ENCODE peak calls at places on chromosomes 6 and 20, in nine cellular contexts. O is sigmoid colon, G is prostate gland, U is suprapubic skin, N is transverse colon, C is endothelial cell of umbilical vein, E is spleen, X is upper lobe of left lung, Q is HepG2. I is an unnamed sample.
A peak's percentile ranks its signal among the peaks of the same experiment; 100 is the strongest.

GRCh38 chr6:24574809-24575208 is 71.2 kb downstream of the KIAA0319 start:
- DNase-seq in Q (no peak), E (no peak), G (no peak), O (no peak), U (no peak), N (no peak), X (no peak), C (no peak), I (no peak)

GRCh38 chr20:17617212-17617867 is 47.5 kb downstream of the DSTN start:
- DNase-seq in U (no peak), Q (peak; percentile 42), O (peak; percentile 87), N (peak; percentile 49), X (no peak), G (peak; percentile 73), E (peak; percentile 81), C (peak; percentile 24), I (no peak)

GRCh38 chr20:25540273-25540672 is 45.1 kb downstream of the NINL start:
- DNase-seq in G (no peak), C (no peak), X (no peak), Q (no peak), E (no peak), O (no peak), U (no peak), N (no peak), I (no peak)

GRCh38 chr6:113437571-113437970 is 419.6 kb upstream of the MARCKS start:
- DNase-seq in Q (no peak), N (no peak), C (no peak), X (no peak), G (no peak), U (no peak), O (no peak), E (no peak), I (no peak)

GRCh38 chr20:9348746-9349145 is 165.6 kb upstream of the LAMP5 start:
- DNase-seq in O (no peak), X (no peak), U (no peak), N (no peak), E (no peak), Q (peak; percentile 21), C (peak; percentile 48), G (no peak), I (no peak)

GRCh38 chr6:89385156-89385667 is 26.9 kb downstream of the RRAGD start:
- DNase-seq in E (no peak), N (no peak), C (peak; percentile 18), X (no peak), U (no peak), Q (no peak), G (peak; percentile 71), O (peak; percentile 77), I (no peak)

GRCh38 chr20:51695574-51696303 is 72.5 kb downstream of the ATP9A start:
- DNase-seq in C (peak; percentile 96), U (no peak), G (peak; percentile 39), E (no peak), Q (peak; percentile 33), X (no peak), N (no peak), O (no peak), I (no peak)

GRCh38 chr20:57712851-57713504 is 3.2 kb upstream of the PMEPA1 start:
- DNase-seq in E (no peak), Q (no peak), X (no peak), N (no peak), U (no peak), O (no peak), G (no peak), C (no peak), I (no peak)

GRCh38 chr6:169263836-169264608 is 10.4 kb upstream of the THBS2 start:
- DNase-seq in X (no peak), C (no peak), O (peak; percentile 88), G (peak; percentile 27), Q (no peak), N (peak; percentile 25), E (peak; percentile 66), U (no peak), I (no peak)

GRCh38 chr6:108200631-108201030 is 34.8 kb downstream of the NR2E1 start:
- DNase-seq in E (no peak), O (no peak), U (no peak), G (no peak), Q (peak; percentile 72), X (no peak), C (no peak), N (no peak), I (no peak)

GRCh38 chr20:51487076-51487475 is 55.4 kb downstream of the NFATC2 start:
- DNase-seq in E (peak; percentile 34), O (no peak), N (no peak), Q (no peak), G (no peak), X (no peak), C (no peak), U (no peak), I (no peak)

GRCh38 chr6:127554435-127555006 is 22.5 kb upstream of the C6orf58 start:
- DNase-seq in O (no peak), X (no peak), G (no peak), Q (peak; percentile 46), U (no peak), C (peak; percentile 27), N (no peak), E (no peak), I (no peak)

GRCh38 chr6:24883618-24884017 is 52.1 kb downstream of the RIPOR2 start:
- DNase-seq in N (no peak), X (no peak), C (no peak), O (no peak), U (no peak), G (no peak), Q (no peak), E (no peak), I (no peak)

GRCh38 chr20:10492065-10492464 is 57.0 kb downstream of the SLX4IP start:
- DNase-seq in G (no peak), C (no peak), Q (no peak), O (no peak), E (no peak), U (no peak), N (no peak), X (no peak), I (no peak)

GRCh38 chr20:44065401-44066340 is 121.3 kb downstream of the JPH2 start:
- DNase-seq in X (peak; percentile 72), G (no peak), U (peak; percentile 47), O (no peak), C (no peak), E (peak; percentile 71), N (no peak), Q (no peak), I (peak; percentile 58)
- TF ChIP-seq POLR2AphosphoS5 in X (no peak), G (no peak), U (no peak), O (no peak), C (no peak), E (no peak), N (no peak), Q (no peak), I (no peak)

DNA sequence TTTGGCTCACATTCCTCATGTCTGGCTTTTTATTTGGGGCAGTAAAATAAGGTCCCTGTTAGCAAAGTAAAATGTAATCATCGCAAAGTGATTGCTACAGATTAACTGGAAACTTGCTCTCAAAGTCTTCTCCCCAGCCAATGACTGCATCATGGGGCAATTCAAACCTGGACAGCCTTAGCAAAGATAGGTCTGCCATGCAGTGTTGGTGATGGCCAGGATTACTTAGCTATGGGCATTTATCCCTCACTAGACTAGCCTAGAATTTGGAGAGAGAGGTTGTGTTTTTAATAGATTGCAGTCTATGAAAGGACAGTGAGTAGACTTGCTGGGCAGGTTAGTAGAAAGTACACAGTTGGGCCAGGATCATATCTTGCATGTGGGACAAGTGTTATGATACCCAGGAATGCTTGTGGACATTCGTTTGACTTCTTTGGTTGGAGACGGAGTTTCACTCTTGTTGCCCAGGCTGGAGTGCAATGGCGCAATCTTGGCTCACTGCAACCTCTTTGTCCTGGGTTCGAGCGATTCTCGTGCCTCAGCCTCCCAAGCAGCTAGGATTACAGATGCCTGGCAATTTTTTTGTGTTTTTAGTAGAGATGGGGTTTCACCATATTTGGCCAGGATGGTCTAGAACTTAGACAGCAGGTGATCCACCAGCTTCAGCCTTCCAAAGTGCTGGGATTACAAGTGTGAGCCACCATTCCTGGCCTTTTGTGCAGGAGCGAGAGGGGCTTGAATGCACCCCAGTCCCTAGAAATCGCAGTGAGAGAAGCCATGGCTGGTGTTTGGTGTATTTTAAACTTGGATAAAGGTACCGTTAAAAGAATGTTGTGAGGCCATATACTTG is 3.4 kb downstream of the RPS12 start:
- DNase-seq in X (no peak), U (no peak), E (no peak), N (no peak), O (no peak), C (no peak), G (no peak), Q (peak; percentile 12), I (no peak)
- TF ChIP-seq POLR2A in X (no peak), U (no peak), E (no peak), N (no peak), O (no peak), C (peak; percentile 65), G (no peak), Q (peak; percentile 61), I (no peak)

DNA sequence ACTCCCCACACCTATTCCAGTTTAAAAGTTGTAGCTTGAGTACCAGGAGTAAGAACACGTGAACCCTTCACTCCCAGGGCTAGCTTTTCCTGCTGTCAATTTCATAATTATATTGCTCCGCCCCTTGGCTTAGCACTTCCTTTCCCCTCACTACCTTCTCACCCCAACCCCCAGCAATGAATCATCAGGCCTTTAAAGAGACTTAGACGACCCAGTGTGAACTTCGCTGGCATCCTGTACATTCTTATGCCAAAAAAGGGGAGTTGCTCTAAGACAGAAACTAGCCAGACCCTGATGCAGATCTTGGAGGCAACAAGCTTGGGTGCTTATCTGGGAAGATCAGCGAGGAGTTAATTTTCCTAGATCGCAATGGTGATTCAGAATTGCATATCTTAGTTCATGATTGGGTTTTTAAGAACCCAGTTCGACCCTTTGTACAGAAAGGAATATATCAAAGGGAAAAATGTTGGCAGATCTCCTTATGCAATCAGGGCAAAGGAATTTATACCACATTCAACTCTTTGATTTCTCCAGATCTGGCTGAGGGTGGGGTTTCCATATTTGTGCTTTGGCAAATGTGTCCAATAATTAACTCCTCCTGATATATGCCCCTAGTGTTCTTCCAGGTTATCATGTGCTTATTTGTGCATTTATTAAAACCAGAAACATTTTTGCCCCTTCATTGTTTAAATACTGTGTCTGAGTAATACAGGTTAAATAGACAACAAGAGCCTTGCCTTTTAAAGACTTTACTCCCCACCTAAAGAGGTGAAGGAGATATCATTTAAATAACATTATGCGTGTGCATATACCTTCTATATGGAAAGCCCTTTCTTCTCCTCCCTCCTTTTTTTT is 8.1 kb upstream of the ATXN1 start:
- DNase-seq in U (no peak), E (no peak), G (peak; percentile 39), Q (peak; percentile 39), C (peak; percentile 91), O (peak; percentile 68), N (peak; percentile 38), X (no peak), I (no peak)
- TF ChIP-seq CTCF in U (no peak), E (peak; percentile 8), G (no peak), Q (no peak), C (no peak), O (no peak), N (no peak), X (no peak), I (no peak)

DNA sequence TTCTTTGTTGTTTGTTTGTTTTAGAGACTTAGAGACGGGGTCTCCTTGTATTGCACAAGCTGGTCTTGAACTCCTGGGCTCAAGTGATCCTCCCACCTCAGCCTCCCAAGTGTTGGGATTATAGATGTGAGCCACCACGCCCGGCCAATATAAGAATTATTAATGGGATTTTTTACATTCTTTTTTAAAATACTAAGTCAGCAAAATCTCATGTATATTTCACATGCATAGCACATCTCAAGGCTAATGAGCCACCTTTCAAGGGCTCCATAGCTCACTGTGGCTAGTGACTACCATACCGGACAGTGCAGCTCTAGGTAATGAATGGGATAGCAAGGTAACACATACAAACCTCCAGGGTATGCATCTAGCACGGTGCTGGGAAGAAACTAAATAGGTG is 361.4 kb downstream of the SAMD5 start:
- DNase-seq in X (no peak), Q (no peak), C (no peak), U (no peak), N (no peak), O (no peak), G (no peak), E (no peak), I (no peak)
- TF ChIP-seq POLR2AphosphoS5 in X (no peak), Q (no peak), C (no peak), U (no peak), N (no peak), O (no peak), G (no peak), E (no peak), I (no peak)

I was measured in vagina.